ENCODE peak calls at places on chromosome 21, in eight cellular contexts. H is prostate gland, S is mucosa of descending colon, I is GM20000, D is kidney epithelial cell, F is AG04450, O is RWPE1, L is cardiac fibroblast. E is an unnamed sample.

GRCh38 chr21:15031790-15032357 is 32.9 kb downstream of the NRIP1 start:
- DNase-seq in H (no peak), S (no peak), I (no peak), D (no peak), F (no peak), O (no peak), L (peak; percentile 83), E (no peak)

GRCh38 chr21:25402134-25402957 is 204.9 kb downstream of the MRPL39 start:
- DNase-seq in H (no peak), S (no peak), I (no peak), D (no peak), F (no peak), O (no peak), L (no peak), E (no peak)

GRCh38 chr21:32143222-32143939 is 135.5 kb downstream of the MIS18A start:
- DNase-seq in H (no peak), S (no peak), I (no peak), D (no peak), F (no peak), O (no peak), L (no peak), E (peak; percentile 15)

GRCh38 chr21:26842976-26843911 is 2.0 kb downstream of the ADAMTS1 start:
- DNase-seq in H (peak; percentile 85), S (peak; percentile 86), I (no peak), D (peak; percentile 81), F (peak; percentile 87), O (peak; percentile 92), L (peak; percentile 98), E (peak; percentile 95)

GRCh38 chr21:42343556-42343955 is 7.2 kb downstream of the TFF2 start:
- DNase-seq in H (no peak), S (no peak), I (no peak), D (no peak), F (no peak), O (no peak), L (no peak), E (no peak)

GRCh38 chr21:15964181-15964855 is 234.5 kb downstream of the USP25 start:
- DNase-seq in H (peak; percentile 36), S (no peak), I (no peak), D (no peak), F (no peak), O (peak; percentile 3), L (no peak), E (no peak)

GRCh38 chr21:42110691-42111469 is 39.8 kb downstream of the UMODL1 start:
- DNase-seq in H (no peak), S (no peak), I (no peak), D (no peak), F (no peak), O (no peak), L (no peak), E (no peak)

GRCh38 chr21:42991992-42992740 is 17.8 kb downstream of the PKNOX1 start:
- DNase-seq in H (no peak), S (no peak), I (no peak), D (peak; percentile 77), F (peak; percentile 91), O (peak; percentile 54), L (peak; percentile 91), E (peak; percentile 98)

GRCh38 chr21:32094792-32095191 is 184.1 kb downstream of the MIS18A start:
- DNase-seq in H (no peak), S (no peak), I (no peak), D (no peak), F (no peak), O (no peak), L (no peak), E (peak; percentile 3)

GRCh38 chr21:25999935-26000582 is 170.5 kb downstream of the APP start:
- DNase-seq in H (no peak), S (peak; percentile 72), I (no peak), D (no peak), F (no peak), O (no peak), L (no peak), E (no peak)

GRCh38 chr21:42425603-42425985 is 21.9 kb downstream of the UBASH3A start:
- DNase-seq in H (no peak), S (no peak), I (peak; percentile 56), D (no peak), F (no peak), O (no peak), L (no peak), E (no peak)

GRCh38 chr21:28220670-28221069 is 772.0 kb downstream of the LTN1 start:
- DNase-seq in H (no peak), S (no peak), I (no peak), D (no peak), F (no peak), O (no peak), L (peak; percentile 21), E (peak; percentile 46)

GRCh38 chr21:27206368-27206982 is 239.6 kb upstream of the ADAMTS5 start:
- DNase-seq in H (no peak), S (no peak), I (no peak), D (no peak), F (no peak), O (no peak), L (no peak), E (no peak)

GRCh38 chr21:28256420-28256831 is 736.3 kb downstream of the LTN1 start:
- DNase-seq in H (no peak), S (no peak), I (no peak), D (peak; percentile 50), F (no peak), O (no peak), L (peak; percentile 28), E (peak; percentile 65)

GRCh38 chr21:34023691-34024381 is 49.5 kb upstream of the MRPS6 start:
- DNase-seq in H (no peak), S (no peak), I (no peak), D (no peak), F (no peak), O (no peak), L (no peak), E (no peak)

GRCh38 chr21:42306366-42307035 is 8.7 kb downstream of the TFF3 start:
- DNase-seq in H (no peak), S (no peak), I (no peak), D (no peak), F (no peak), O (no peak), L (no peak), E (no peak)

GRCh38 chr21:42058631-42059111 is 12.4 kb upstream of the UMODL1 start:
- DNase-seq in H (no peak), S (no peak), I (no peak), D (no peak), F (no peak), O (no peak), L (no peak), E (no peak)

GRCh38 chr21:34498623-34499022 is 13.4 kb downstream of the KCNE1 start:
- DNase-seq in H (no peak), S (no peak), I (no peak), D (no peak), F (no peak), O (no peak), L (peak; percentile 75), E (peak; percentile 85)

GRCh38 chr21:35475006-35475405 is 425.9 kb upstream of the RUNX1 start:
- DNase-seq in H (no peak), S (no peak), I (no peak), D (no peak), F (no peak), O (no peak), L (peak; percentile 60), E (no peak)

GRCh38 chr21:31731112-31731801 is 661 bp downstream of the SCAF4 start:
- DNase-seq in H (peak; percentile 35), S (peak; percentile 85), I (peak; percentile 68), D (no peak), F (no peak), O (peak; percentile 26), L (no peak), E (peak; percentile 54)

GRCh38 chr21:44012474-44013379 is 618 bp downstream of the TRAPPC10 start:
- DNase-seq in H (peak; percentile 30), S (peak; percentile 90), I (peak; percentile 97), D (no peak), F (no peak), O (peak; percentile 42), L (no peak), E (peak; percentile 36)
- TF ChIP-seq CTCF in H (peak; percentile 10), S (no peak), I (peak; percentile 63), D (no peak), F (no peak), O (peak; percentile 38), L (no peak), E (no peak)

GRCh38 chr21:46347791-46348381 is 23.9 kb downstream of the PCNT start:
- DNase-seq in H (no peak), S (no peak), I (no peak), D (no peak), F (no peak), O (no peak), L (peak; percentile 28), E (no peak)
- TF ChIP-seq CTCF in H (no peak), S (no peak), I (no peak), D (peak; percentile 19), F (no peak), O (no peak), L (no peak), E (no peak)

DNA sequence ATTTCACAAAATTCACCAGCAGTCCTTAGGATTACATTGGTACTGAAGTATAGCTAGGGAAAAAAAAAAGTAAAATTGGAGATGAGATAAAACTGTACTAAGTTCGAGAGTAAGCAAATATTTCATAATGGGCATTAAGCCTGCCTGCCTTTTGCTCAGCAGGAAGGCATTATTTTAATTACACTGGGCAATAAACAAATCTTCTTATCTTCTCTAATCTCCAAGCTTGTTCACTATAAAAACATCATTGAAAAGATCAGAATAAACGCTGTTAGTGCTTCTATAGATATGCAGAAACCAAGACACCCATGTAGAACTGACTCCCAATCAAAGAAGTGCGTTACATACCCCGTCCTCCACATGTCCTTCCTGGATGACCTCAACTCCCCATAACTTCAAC is 174.2 kb upstream of the CHODL start:
- DNase-seq in H (no peak), S (no peak), I (no peak), D (no peak), F (no peak), O (no peak), L (no peak), E (no peak)
- TF ChIP-seq CTCF in H (no peak), S (no peak), I (no peak), D (no peak), F (no peak), O (no peak), L (no peak), E (no peak)

GRCh38 chr21:30072496-30072895 is 94.1 kb downstream of the CLDN17 start:
- DNase-seq in H (peak; percentile 37), S (no peak), I (no peak), D (peak; percentile 5), F (no peak), O (peak; percentile 44), L (peak; percentile 48), E (no peak)
- TF ChIP-seq CTCF in H (peak; percentile 63), S (no peak), I (no peak), D (peak; percentile 43), F (no peak), O (peak; percentile 33), L (no peak), E (no peak)

DNA sequence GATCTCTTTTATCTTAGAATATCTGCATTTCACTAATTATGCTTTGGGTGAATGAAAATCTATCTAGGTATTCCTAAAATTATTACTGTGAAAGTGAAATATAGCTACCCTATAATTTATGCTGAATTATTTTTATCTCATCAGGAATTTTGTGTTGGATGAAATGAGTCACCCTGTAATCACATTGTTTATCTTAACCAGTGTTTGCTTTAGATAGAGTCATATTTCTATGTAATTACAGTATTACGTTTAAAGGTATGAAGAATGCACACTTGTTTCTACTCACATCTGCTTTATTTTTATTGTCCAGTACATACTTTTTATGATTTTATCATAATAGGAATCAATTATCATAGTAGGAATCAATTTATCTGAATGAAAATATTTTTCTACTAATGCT is 249.2 kb downstream of the NCAM2 start:
- DNase-seq in H (no peak), S (no peak), I (no peak), D (no peak), F (no peak), O (peak; percentile 11), L (no peak), E (peak; percentile 5)
- TF ChIP-seq CTCF in H (no peak), S (no peak), I (no peak), D (no peak), F (no peak), O (no peak), L (no peak), E (no peak)

E was measured in fibroblast of villous mesenchyme.